ENCODE peak calls at places on chromosomes 16 and 17, in ten cellular contexts. M is T-cell; Y is AG09319; Z is AML-193; V is RPMI8226; H is T1000; D is GM06990; W is T-helper 9 cell; U is SHP77; P is activated CD4-positive, alpha-beta T cell treated with anti-CD3 and anti-CD28 coated beads, Interleukin-2, amount 10 ng/mL, durations not matched to agents 7 days and 5 days. O is an unnamed sample.

GRCh38 chr16:27439273-27440018 is 37.5 kb downstream of the IL21R start:
- DNase-seq in P (no peak), Y (no peak), Z (no peak), V (no peak), M (no peak), W (no peak), D (no peak), U (no peak), H (no peak), O (no peak)

GRCh38 chr17:42660692-42661345 is 1.7 kb downstream of the TUBG2 start:
- DNase-seq in M (no peak), Y (no peak), P (no peak), Z (no peak), V (no peak), D (no peak), H (no peak), U (no peak), W (no peak), O (no peak)

GRCh38 chr17:11495616-11496015 is 102.7 kb upstream of the DNAH9 start:
- DNase-seq in V (no peak), P (no peak), Y (no peak), U (no peak), H (no peak), W (no peak), D (no peak), Z (no peak), M (no peak), O (no peak)

GRCh38 chr17:34769049-34769448 is 189.7 kb downstream of the TMEM132E start:
- DNase-seq in Y (no peak), Z (no peak), W (no peak), M (no peak), H (no peak), D (no peak), P (no peak), V (no peak), U (no peak), O (no peak)

GRCh38 chr17:41523787-41524186 is 4.3 kb downstream of the KRT19 start:
- DNase-seq in Y (no peak), H (no peak), W (no peak), V (no peak), P (no peak), M (no peak), U (no peak), D (no peak), Z (no peak), O (no peak)

GRCh38 chr16:23857256-23857891 is 21.6 kb downstream of the PRKCB start:
- DNase-seq in H (no peak), D (no peak), Y (no peak), P (no peak), U (no peak), V (no peak), Z (no peak), M (no peak), W (no peak), O (no peak)

GRCh38 chr17:68089881-68090280 is 54.3 kb downstream of the KPNA2 start:
- DNase-seq in H (no peak), P (no peak), Y (no peak), V (peak), D (no peak), W (no peak), M (no peak), Z (peak), U (peak), O (no peak)

GRCh38 chr17:44830359-44831269 is 527 bp upstream of the GJC1 start:
- DNase-seq in Z (no peak), U (no peak), P (no peak), H (no peak), M (peak), W (no peak), D (peak), Y (no peak), V (no peak), O (no peak)

GRCh38 chr16:58462997-58463891 is 36.7 kb upstream of the NDRG4 start:
- DNase-seq in V (peak), W (no peak), M (no peak), P (no peak), Z (no peak), H (no peak), U (no peak), Y (no peak), D (no peak), O (no peak)

GRCh38 chr16:4361033-4361943 is 10.2 kb upstream of the PAM16 start:
- DNase-seq in Y (no peak), M (no peak), V (no peak), W (no peak), P (no peak), U (no peak), D (no peak), H (no peak), Z (no peak), O (no peak)

GRCh38 chr16:48383877-48384304 is 1.3 kb downstream of the SIAH1 start:
- DNase-seq in H (no peak), Z (no peak), W (no peak), P (peak), D (peak), V (peak), M (no peak), U (no peak), Y (no peak), O (no peak)

GRCh38 chr17:5919104-5919503 is 151.1 kb upstream of the WSCD1 start:
- DNase-seq in M (no peak), U (no peak), W (no peak), D (no peak), Z (no peak), V (no peak), H (no peak), P (no peak), Y (no peak), O (no peak)

GRCh38 chr16:22225060-22225459 is 19.0 kb downstream of the EEF2K start:
- DNase-seq in Y (no peak), M (no peak), Z (no peak), H (no peak), U (no peak), W (no peak), V (no peak), P (no peak), D (no peak), O (no peak)

GRCh38 chr17:69154267-69154666 is 12.6 kb upstream of the ABCA6 start:
- DNase-seq in Y (no peak), W (no peak), P (no peak), Z (no peak), H (no peak), U (no peak), M (no peak), D (no peak), V (no peak), O (no peak)

GRCh38 chr17:5832886-5833285 is 237.3 kb upstream of the WSCD1 start:
- DNase-seq in H (no peak), P (no peak), V (no peak), M (no peak), Z (no peak), W (no peak), Y (peak), U (no peak), D (no peak), O (no peak)

GRCh38 chr16:15487336-15488284 is 53.2 kb downstream of the BMERB1 start:
- DNase-seq in P (no peak), D (no peak), W (no peak), H (no peak), Z (no peak), M (no peak), V (no peak), Y (no peak), U (no peak), O (no peak)

GRCh38 chr17:45060382-45060823 is 714 bp upstream of the NMT1 start:
- DNase-seq in H (no peak), M (no peak), Z (no peak), U (no peak), W (no peak), Y (no peak), P (no peak), V (no peak), D (no peak), O (no peak)

GRCh38 chr16:25066747-25067631 is 44.6 kb upstream of the LCMT1 start:
- DNase-seq in Y (peak), V (peak), W (peak), H (peak), Z (peak), P (peak), U (peak), D (peak), M (peak), O (peak)

GRCh38 chr16:66519482-66519881 is 30.4 kb downstream of the TK2 start:
- DNase-seq in U (no peak), Z (no peak), W (no peak), H (no peak), V (no peak), P (no peak), M (no peak), Y (no peak), D (no peak), O (no peak)

GRCh38 chr17:59751955-59752413 is 44.5 kb downstream of the VMP1 start:
- DNase-seq in H (no peak), D (peak), U (no peak), W (no peak), Z (no peak), P (peak), V (no peak), M (no peak), Y (no peak), O (no peak)

GRCh38 chr17:76909971-76910760 is 42.0 kb downstream of the MGAT5B start:
- DNase-seq in U (no peak), Z (peak), H (no peak), M (peak), D (no peak), P (peak), V (peak), Y (no peak), W (peak), O (no peak)

GRCh38 chr16:3112058-3112880 is at the start of gene ZNF205:
- DNase-seq in W (no peak), Z (no peak), M (no peak), Y (no peak), U (peak), V (peak), D (no peak), H (peak), P (no peak), O (peak)

GRCh38 chr17:66829883-66830282 is 5.0 kb upstream of the CACNG5 start:
- DNase-seq in Y (no peak), V (no peak), H (no peak), W (no peak), U (peak), M (no peak), D (no peak), P (no peak), Z (no peak), O (no peak)

GRCh38 chr17:75872434-75873351 is 5.7 kb downstream of the TRIM47 start:
- DNase-seq in Z (no peak), P (peak), W (peak), Y (peak), V (peak), M (peak), D (no peak), H (peak), U (peak), O (no peak)

GRCh38 chr17:69506489-69506888 is 92.0 kb downstream of the MAP2K6 start:
- DNase-seq in U (no peak), H (no peak), V (peak), W (no peak), Y (no peak), D (no peak), M (no peak), P (no peak), Z (no peak), O (no peak)

GRCh38 chr17:59292174-59292523 is 39.3 kb upstream of the YPEL2 start:
- DNase-seq in M (no peak), V (no peak), D (no peak), Y (no peak), Z (no peak), P (no peak), U (no peak), H (no peak), W (no peak), O (no peak)

GRCh38 chr16:8998114-8998513 is 34.4 kb upstream of the USP7 start:
- DNase-seq in M (no peak), U (no peak), Z (no peak), D (no peak), P (no peak), W (no peak), V (no peak), Y (peak), H (no peak), O (no peak)

GRCh38 chr16:68368602-68368944 is 57.8 kb downstream of the PRMT7 start:
- DNase-seq in U (no peak), V (peak), Z (no peak), P (no peak), Y (no peak), D (no peak), M (no peak), H (no peak), W (no peak), O (no peak)

GRCh38 chr16:71698491-71698890 is 26.0 kb downstream of the PHLPP2 start:
- DNase-seq in Z (no peak), V (no peak), W (no peak), H (no peak), Y (no peak), U (no peak), D (no peak), P (no peak), M (no peak), O (no peak)

GRCh38 chr16:57264950-57265371 is 19.5 kb downstream of the PLLP start:
- DNase-seq in V (no peak), H (no peak), M (peak), W (no peak), D (no peak), P (no peak), Y (no peak), Z (no peak), U (no peak), O (no peak)

GRCh38 chr17:10702574-10702973 is 5.2 kb downstream of the ADPRM start:
- DNase-seq in Y (no peak), U (no peak), Z (no peak), H (no peak), W (no peak), M (no peak), D (no peak), P (no peak), V (peak), O (no peak)

O was measured in nucleus accumbens.